ENCODE peak calls at places on chromosomes 6 and 20, in eight cellular contexts. One of them, this sample, is unnamed.

GRCh38 chr6:30682181-30683117 is 4.0 kb downstream of the PPP1R18 start:
- DNase-seq in endothelial cell of umbilical vein: peak
- DNase-seq in IMR-90: peak
- DNase-seq in CD4-positive, alpha-beta T cell: peak
- DNase-seq in lung: peak
- DNase-seq in uterus: peak
- DNase-seq in cardiac muscle cell: peak
- DNase-seq in mesendoderm: peak
- DNase-seq in this sample: peak

GRCh38 chr20:52312131-52312729 is 120.7 kb upstream of the ZFP64 start:
- DNase-seq in CD4-positive, alpha-beta T cell: peak
- DNase-seq in endothelial cell of umbilical vein: peak
- DNase-seq in lung: peak
- DNase-seq in cardiac muscle cell: peak
- DNase-seq in IMR-90: peak
- DNase-seq in mesendoderm: peak
- DNase-seq in uterus: peak
- DNase-seq in this sample: peak

GRCh38 chr6:146931214-146931613 is 273.0 kb upstream of the STXBP5 start:
- DNase-seq in IMR-90: no peak
- DNase-seq in CD4-positive, alpha-beta T cell: no peak
- DNase-seq in uterus: no peak
- DNase-seq in endothelial cell of umbilical vein: no peak
- DNase-seq in cardiac muscle cell: no peak
- DNase-seq in mesendoderm: no peak
- DNase-seq in lung: no peak
- DNase-seq in this sample: no peak

GRCh38 chr20:13458860-13459451 is 179.8 kb downstream of the TASP1 start:
- DNase-seq in CD4-positive, alpha-beta T cell: no peak
- DNase-seq in mesendoderm: peak
- DNase-seq in lung: no peak
- DNase-seq in endothelial cell of umbilical vein: peak
- DNase-seq in IMR-90: peak
- DNase-seq in cardiac muscle cell: peak
- DNase-seq in uterus: no peak
- DNase-seq in this sample: peak

GRCh38 chr6:146545608-146546007 is 2.0 kb downstream of the RAB32 start:
- DNase-seq in mesendoderm: peak
- DNase-seq in endothelial cell of umbilical vein: peak
- DNase-seq in CD4-positive, alpha-beta T cell: no peak
- DNase-seq in uterus: no peak
- DNase-seq in lung: no peak
- DNase-seq in cardiac muscle cell: no peak
- DNase-seq in IMR-90: peak
- DNase-seq in this sample: peak

GRCh38 chr6:150662814-150663213 is 63.1 kb downstream of the PLEKHG1 start:
- DNase-seq in IMR-90: no peak
- DNase-seq in cardiac muscle cell: no peak
- DNase-seq in endothelial cell of umbilical vein: no peak
- DNase-seq in uterus: no peak
- DNase-seq in mesendoderm: no peak
- DNase-seq in CD4-positive, alpha-beta T cell: no peak
- DNase-seq in lung: no peak
- DNase-seq in this sample: no peak

GRCh38 chr6:105476978-105477377 is 74.1 kb upstream of the PREP start:
- DNase-seq in uterus: no peak
- DNase-seq in endothelial cell of umbilical vein: no peak
- DNase-seq in CD4-positive, alpha-beta T cell: no peak
- DNase-seq in lung: no peak
- DNase-seq in mesendoderm: no peak
- DNase-seq in cardiac muscle cell: no peak
- DNase-seq in IMR-90: no peak
- DNase-seq in this sample: no peak

GRCh38 chr6:12392490-12392889 is 102.3 kb downstream of the EDN1 start:
- DNase-seq in endothelial cell of umbilical vein: peak
- DNase-seq in mesendoderm: no peak
- DNase-seq in lung: no peak
- DNase-seq in IMR-90: no peak
- DNase-seq in CD4-positive, alpha-beta T cell: no peak
- DNase-seq in uterus: no peak
- DNase-seq in cardiac muscle cell: peak
- DNase-seq in this sample: no peak

GRCh38 chr20:59349277-59349676 is 48.9 kb downstream of the EDN3 start:
- DNase-seq in endothelial cell of umbilical vein: no peak
- DNase-seq in IMR-90: no peak
- DNase-seq in lung: no peak
- DNase-seq in cardiac muscle cell: no peak
- DNase-seq in mesendoderm: no peak
- DNase-seq in uterus: no peak
- DNase-seq in CD4-positive, alpha-beta T cell: no peak
- DNase-seq in this sample: no peak

GRCh38 chr20:21053002-21053762 is 53.0 kb downstream of the LINC00237 start:
- DNase-seq in endothelial cell of umbilical vein: no peak
- DNase-seq in IMR-90: no peak
- DNase-seq in mesendoderm: peak
- DNase-seq in cardiac muscle cell: peak
- DNase-seq in CD4-positive, alpha-beta T cell: no peak
- DNase-seq in lung: no peak
- DNase-seq in uterus: no peak
- DNase-seq in this sample: no peak

GRCh38 chr6:33288141-33288941 is 698 bp downstream of the WDR46 start:
- DNase-seq in CD4-positive, alpha-beta T cell: no peak
- DNase-seq in IMR-90: no peak
- DNase-seq in cardiac muscle cell: no peak
- DNase-seq in uterus: no peak
- DNase-seq in lung: no peak
- DNase-seq in endothelial cell of umbilical vein: no peak
- DNase-seq in mesendoderm: no peak
- DNase-seq in this sample: no peak

GRCh38 chr6:20703049-20703448 is 168.8 kb downstream of the CDKAL1 start:
- DNase-seq in lung: no peak
- DNase-seq in mesendoderm: no peak
- DNase-seq in endothelial cell of umbilical vein: no peak
- DNase-seq in cardiac muscle cell: no peak
- DNase-seq in CD4-positive, alpha-beta T cell: no peak
- DNase-seq in IMR-90: no peak
- DNase-seq in uterus: no peak
- DNase-seq in this sample: no peak

GRCh38 chr6:167751579-167752115 is 75.1 kb upstream of the AFDN start:
- DNase-seq in lung: no peak
- DNase-seq in uterus: no peak
- DNase-seq in mesendoderm: no peak
- DNase-seq in endothelial cell of umbilical vein: no peak
- DNase-seq in CD4-positive, alpha-beta T cell: no peak
- DNase-seq in cardiac muscle cell: no peak
- DNase-seq in IMR-90: no peak
- DNase-seq in this sample: no peak

GRCh38 chr6:37137201-37137880 is 32.6 kb upstream of the PIM1 start:
- DNase-seq in endothelial cell of umbilical vein: peak
- DNase-seq in lung: no peak
- DNase-seq in uterus: peak
- DNase-seq in mesendoderm: peak
- DNase-seq in CD4-positive, alpha-beta T cell: no peak
- DNase-seq in cardiac muscle cell: peak
- DNase-seq in IMR-90: peak
- DNase-seq in this sample: peak

GRCh38 chr20:7841291-7841966 is 98.8 kb downstream of the HAO1 start:
- DNase-seq in mesendoderm: no peak
- DNase-seq in IMR-90: peak
- DNase-seq in endothelial cell of umbilical vein: peak
- DNase-seq in CD4-positive, alpha-beta T cell: no peak
- DNase-seq in uterus: no peak
- DNase-seq in lung: no peak
- DNase-seq in cardiac muscle cell: no peak
- DNase-seq in this sample: peak

GRCh38 chr20:33609504-33609903 is 52.6 kb upstream of the C20orf144 start:
- DNase-seq in cardiac muscle cell: no peak
- DNase-seq in lung: no peak
- DNase-seq in endothelial cell of umbilical vein: no peak
- DNase-seq in mesendoderm: no peak
- DNase-seq in CD4-positive, alpha-beta T cell: no peak
- DNase-seq in uterus: no peak
- DNase-seq in IMR-90: no peak
- DNase-seq in this sample: no peak

GRCh38 chr20:11337361-11338130 is 580.1 kb upstream of the BTBD3 start:
- DNase-seq in IMR-90: no peak
- DNase-seq in lung: no peak
- DNase-seq in CD4-positive, alpha-beta T cell: no peak
- DNase-seq in endothelial cell of umbilical vein: no peak
- DNase-seq in uterus: no peak
- DNase-seq in cardiac muscle cell: no peak
- DNase-seq in mesendoderm: peak
- DNase-seq in this sample: no peak

GRCh38 chr6:26217714-26218075 is 130.5 kb downstream of the HFE start:
- DNase-seq in CD4-positive, alpha-beta T cell: no peak
- DNase-seq in uterus: no peak
- DNase-seq in cardiac muscle cell: no peak
- DNase-seq in lung: no peak
- DNase-seq in IMR-90: no peak
- DNase-seq in mesendoderm: peak
- DNase-seq in endothelial cell of umbilical vein: no peak
- DNase-seq in this sample: no peak

GRCh38 chr20:49792611-49793010 is 20.0 kb upstream of the SLC9A8 start:
- DNase-seq in cardiac muscle cell: no peak
- DNase-seq in lung: no peak
- DNase-seq in mesendoderm: no peak
- DNase-seq in uterus: no peak
- DNase-seq in CD4-positive, alpha-beta T cell: no peak
- DNase-seq in endothelial cell of umbilical vein: no peak
- DNase-seq in IMR-90: no peak
- DNase-seq in this sample: no peak

GRCh38 chr20:49790077-49790798 is 22.4 kb upstream of the SLC9A8 start:
- DNase-seq in endothelial cell of umbilical vein: peak
- DNase-seq in CD4-positive, alpha-beta T cell: no peak
- DNase-seq in mesendoderm: peak
- DNase-seq in IMR-90: peak
- DNase-seq in lung: no peak
- DNase-seq in cardiac muscle cell: no peak
- DNase-seq in uterus: peak
- DNase-seq in this sample: peak

GRCh38 chr20:49792006-49792405 is 20.6 kb upstream of the SLC9A8 start:
- DNase-seq in CD4-positive, alpha-beta T cell: no peak
- DNase-seq in mesendoderm: no peak
- DNase-seq in endothelial cell of umbilical vein: no peak
- DNase-seq in uterus: no peak
- DNase-seq in IMR-90: peak
- DNase-seq in lung: no peak
- DNase-seq in cardiac muscle cell: no peak
- DNase-seq in this sample: peak

GRCh38 chr20:49794336-49795124 is 18.1 kb upstream of the SLC9A8 start:
- DNase-seq in mesendoderm: no peak
- DNase-seq in endothelial cell of umbilical vein: no peak
- DNase-seq in uterus: no peak
- DNase-seq in lung: peak
- DNase-seq in CD4-positive, alpha-beta T cell: no peak
- DNase-seq in cardiac muscle cell: no peak
- DNase-seq in IMR-90: no peak
- DNase-seq in this sample: no peak

GRCh38 chr20:49791165-49791564 is 21.5 kb upstream of the SLC9A8 start:
- DNase-seq in endothelial cell of umbilical vein: no peak
- DNase-seq in uterus: no peak
- DNase-seq in lung: no peak
- DNase-seq in IMR-90: no peak
- DNase-seq in cardiac muscle cell: no peak
- DNase-seq in mesendoderm: no peak
- DNase-seq in CD4-positive, alpha-beta T cell: no peak
- DNase-seq in this sample: no peak
- H3K27ac ChIP-seq in endothelial cell of umbilical vein: no peak
- H3K27ac ChIP-seq in uterus: peak
- H3K27ac ChIP-seq in lung: peak
- H3K27ac ChIP-seq in IMR-90: peak
- H3K27ac ChIP-seq in cardiac muscle cell: no peak
- H3K27ac ChIP-seq in mesendoderm: no peak
- H3K27ac ChIP-seq in CD4-positive, alpha-beta T cell: no peak
- H3K27ac ChIP-seq in this sample: peak

DNA sequence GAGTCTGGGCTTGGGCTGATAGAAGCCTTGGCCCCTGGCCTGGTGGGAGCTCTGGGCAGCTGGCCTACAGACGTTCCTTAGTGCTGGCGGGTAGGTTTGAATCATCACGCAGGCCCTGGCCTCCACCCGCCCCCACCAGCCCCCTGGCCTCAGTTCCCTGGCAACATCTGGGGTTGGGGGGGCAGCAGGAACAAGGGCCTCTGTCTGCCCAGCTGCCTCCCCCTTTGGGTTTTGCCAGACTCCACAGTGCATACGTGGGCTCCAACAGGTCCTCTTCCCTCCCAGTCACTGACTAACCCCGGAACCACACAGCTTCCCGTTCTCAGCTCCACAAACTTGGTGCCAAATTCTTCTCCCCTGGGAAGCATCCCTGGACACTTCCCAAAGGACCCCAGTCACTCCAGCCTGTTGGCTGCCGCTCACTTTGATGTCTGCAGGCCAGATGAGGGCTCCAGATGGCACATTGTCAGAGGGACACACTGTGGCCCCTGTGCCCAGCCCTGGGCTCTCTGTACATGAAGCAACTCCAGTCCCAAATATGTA is 957 bp upstream of the VEGFA start:
- DNase-seq in endothelial cell of umbilical vein: no peak
- DNase-seq in lung: peak
- DNase-seq in uterus: peak
- DNase-seq in mesendoderm: no peak
- DNase-seq in cardiac muscle cell: no peak
- DNase-seq in IMR-90: peak
- DNase-seq in CD4-positive, alpha-beta T cell: no peak
- DNase-seq in this sample: peak
- H3K27ac ChIP-seq in endothelial cell of umbilical vein: no peak
- H3K27ac ChIP-seq in lung: peak
- H3K27ac ChIP-seq in uterus: peak
- H3K27ac ChIP-seq in mesendoderm: no peak
- H3K27ac ChIP-seq in cardiac muscle cell: no peak
- H3K27ac ChIP-seq in IMR-90: peak
- H3K27ac ChIP-seq in CD4-positive, alpha-beta T cell: no peak
- H3K27ac ChIP-seq in this sample: no peak

DNA sequence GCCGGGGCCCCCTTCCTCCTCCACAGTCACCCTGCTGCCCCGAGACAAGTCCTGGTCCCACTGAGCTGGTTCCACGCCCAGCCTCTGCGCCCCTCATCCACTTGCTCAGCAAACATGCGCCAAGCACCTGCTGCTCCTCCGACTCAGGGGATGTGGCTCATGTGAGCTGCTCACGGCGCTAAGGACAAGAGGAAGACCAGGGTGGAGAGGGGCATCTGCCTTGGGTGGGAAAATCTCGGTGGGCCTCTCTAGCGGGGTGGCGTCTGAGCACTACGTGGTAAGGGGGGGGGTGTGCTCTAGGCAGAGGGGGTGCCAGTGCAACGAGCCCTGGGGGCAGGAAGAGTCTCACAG is 4.5 kb downstream of the LAMA5 start:
- DNase-seq in mesendoderm: no peak
- DNase-seq in cardiac muscle cell: no peak
- DNase-seq in lung: no peak
- DNase-seq in CD4-positive, alpha-beta T cell: no peak
- DNase-seq in IMR-90: no peak
- DNase-seq in endothelial cell of umbilical vein: no peak
- DNase-seq in uterus: no peak
- DNase-seq in this sample: no peak
- H3K27ac ChIP-seq in mesendoderm: peak
- H3K27ac ChIP-seq in cardiac muscle cell: peak
- H3K27ac ChIP-seq in lung: peak
- H3K27ac ChIP-seq in CD4-positive, alpha-beta T cell: no peak
- H3K27ac ChIP-seq in IMR-90: no peak
- H3K27ac ChIP-seq in endothelial cell of umbilical vein: no peak
- H3K27ac ChIP-seq in uterus: peak
- H3K27ac ChIP-seq in this sample: no peak

GRCh38 chr6:166586424-166587156 is at the start of gene RAMACL:
- DNase-seq in mesendoderm: peak
- DNase-seq in cardiac muscle cell: peak
- DNase-seq in IMR-90: no peak
- DNase-seq in endothelial cell of umbilical vein: no peak
- DNase-seq in lung: no peak
- DNase-seq in CD4-positive, alpha-beta T cell: no peak
- DNase-seq in uterus: no peak
- DNase-seq in this sample: no peak
- H3K27ac ChIP-seq in mesendoderm: no peak
- H3K27ac ChIP-seq in cardiac muscle cell: no peak
- H3K27ac ChIP-seq in IMR-90: no peak
- H3K27ac ChIP-seq in endothelial cell of umbilical vein: no peak
- H3K27ac ChIP-seq in lung: no peak
- H3K27ac ChIP-seq in CD4-positive, alpha-beta T cell: no peak
- H3K27ac ChIP-seq in uterus: no peak
- H3K27ac ChIP-seq in this sample: no peak